ENCODE peak calls at places on chromosomes 12 and 14, in ten cellular contexts. Y is tibial artery; Z is GM12865; G is mammary epithelial cell; D is pancreas; U is uterus; T is activated T-helper 1 cell treated with anti-CD3 and anti-CD28 coated beads, Interleukin-12 subunit alpha, Interleukin-12 subunit beta, Interleukin-2, Interleukin-4 antibody, amounts not matched to agents 30 ng/mL and 10 ng/mL and 1 ng/mL, durations not matched to agents 14 hours and 24 hours and 36 hours; L is AG20443; M is epithelial cell of prostate; J is activated naive CD4-positive, alpha-beta T cell treated with anti-CD3 and anti-CD28 coated beads, Interleukin-2, amount 50 U/mL, for 16 hours. S is an unnamed sample.

GRCh38 chr12:49201595-49202295 is 12.9 kb upstream of the TUBA1A start:
- DNase-seq in L (peak), G (peak), D (no peak), M (no peak), U (peak), J (no peak), Y (peak), T (no peak), Z (no peak), S (peak)

GRCh38 chr14:100671906-100672305 is 54.8 kb upstream of the DLK1 start:
- DNase-seq in L (no peak), U (no peak), Z (no peak), Y (no peak), T (no peak), D (no peak), J (no peak), G (no peak), M (no peak), S (no peak)

GRCh38 chr12:4909734-4910501 is at the start of gene KCNA1:
- DNase-seq in L (peak), M (no peak), Z (no peak), T (no peak), Y (no peak), D (peak), U (peak), J (peak), G (peak), S (peak)

GRCh38 chr14:22570132-22570949 is 18.7 kb downstream of the DAD1 start:
- DNase-seq in U (peak), T (peak), Z (peak), L (peak), Y (no peak), J (peak), G (peak), D (no peak), M (no peak), S (peak)

GRCh38 chr12:123273166-123273565 is 1.5 kb upstream of the CDK2AP1 start:
- DNase-seq in M (no peak), G (no peak), U (no peak), D (peak), T (no peak), J (no peak), L (no peak), Z (no peak), Y (no peak), S (no peak)

GRCh38 chr12:42933461-42934081 is 344.0 kb upstream of the PRICKLE1 start:
- DNase-seq in U (peak), Z (no peak), L (no peak), M (no peak), Y (no peak), J (no peak), T (no peak), D (no peak), G (no peak), S (no peak)

GRCh38 chr12:102528111-102528510 is 47.7 kb upstream of the IGF1 start:
- DNase-seq in G (no peak), J (no peak), M (no peak), T (no peak), L (peak), D (no peak), Y (no peak), U (no peak), Z (no peak), S (peak)

GRCh38 chr12:117210266-117210918 is 20.1 kb upstream of the FBXO21 start:
- DNase-seq in U (no peak), L (no peak), Y (no peak), M (no peak), Z (no peak), D (no peak), G (no peak), T (no peak), J (no peak), S (no peak)

S was measured in GM23248.